ENCODE peak calls at places on chromosomes 5 and 9, in nine cellular contexts. E is lower leg skin, A is transverse colon, T is H1, X is Peyer's patch, D is stomach, N is suprapubic skin, V is right lobe of liver, F is A549. O is an unnamed sample.

GRCh38 chr5:111859533-111860270 is 102.7 kb upstream of the NREP start:
- DNase-seq in E (no peak), A (no peak), T (no peak), X (no peak), D (no peak), N (no peak), V (no peak), F (no peak), O (no peak)

GRCh38 chr5:53239301-53239990 is 129.9 kb upstream of the MOCS2 start:
- DNase-seq in E (no peak), A (no peak), T (no peak), X (no peak), D (no peak), N (no peak), V (no peak), F (no peak), O (no peak)

GRCh38 chr9:82152181-82152580 is 163.6 kb downstream of the SPATA31D1 start:
- DNase-seq in E (no peak), A (no peak), T (no peak), X (no peak), D (no peak), N (no peak), V (no peak), F (no peak), O (no peak)

GRCh38 chr9:117114768-117115167 is 300.1 kb downstream of the ASTN2 start:
- DNase-seq in E (no peak), A (no peak), T (no peak), X (no peak), D (no peak), N (no peak), V (no peak), F (no peak), O (no peak)

GRCh38 chr5:65866837-65867508 is 59.4 kb upstream of the ERBIN start:
- DNase-seq in E (no peak), A (no peak), T (no peak), X (no peak), D (no peak), N (no peak), V (no peak), F (no peak), O (no peak)

GRCh38 chr9:75918909-75919308 is 28.4 kb downstream of the PCSK5 start:
- DNase-seq in E (no peak), A (no peak), T (no peak), X (no peak), D (no peak), N (no peak), V (no peak), F (no peak), O (no peak)

GRCh38 chr9:98851730-98852462 is 44.4 kb downstream of the GALNT12 start:
- DNase-seq in E (no peak), A (no peak), T (no peak), X (no peak), D (no peak), N (no peak), V (no peak), F (no peak), O (no peak)

GRCh38 chr9:136943291-136944093 is 1.0 kb downstream of the FBXW5 start:
- DNase-seq in E (no peak), A (peak), T (no peak), X (peak), D (peak), N (peak), V (peak), F (peak), O (no peak)

GRCh38 chr5:68460147-68460760 is 244.7 kb downstream of the PIK3R1 start:
- DNase-seq in E (no peak), A (peak), T (no peak), X (peak), D (no peak), N (no peak), V (no peak), F (peak), O (no peak)

GRCh38 chr5:147472669-147473131 is 37.2 kb downstream of the DPYSL3 start:
- DNase-seq in E (no peak), A (no peak), T (no peak), X (no peak), D (no peak), N (no peak), V (no peak), F (no peak), O (no peak)

GRCh38 chr9:131714161-131714646 is 25.7 kb downstream of the RAPGEF1 start:
- DNase-seq in E (peak), A (no peak), T (no peak), X (no peak), D (peak), N (peak), V (no peak), F (no peak), O (no peak)
- TF ChIP-seq POLR2A in E (no peak), A (no peak), T (no peak), X (no peak), D (no peak), N (no peak), V (no peak), F (no peak), O (no peak)

DNA sequence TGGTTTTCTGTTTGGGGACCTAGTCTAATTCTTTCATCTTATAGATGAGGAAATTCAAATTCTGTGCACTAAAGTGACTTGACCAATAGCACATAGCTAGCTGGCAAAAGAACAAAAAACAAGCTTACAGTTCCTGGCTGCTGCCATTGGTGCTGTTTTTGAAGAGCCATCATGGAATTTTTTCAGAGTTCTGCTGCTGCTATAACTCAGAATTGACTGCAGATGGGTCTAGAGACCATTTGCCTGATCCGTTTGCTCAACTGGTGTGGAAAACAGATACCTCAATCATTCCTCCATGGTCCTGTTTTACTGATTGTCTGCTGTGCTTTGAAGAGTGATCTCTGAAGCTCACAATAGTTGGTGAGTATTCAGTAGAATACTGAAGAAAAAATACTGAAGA is 15.2 kb downstream of the FBXL7 start:
- DNase-seq in E (no peak), A (no peak), T (no peak), X (no peak), D (no peak), N (no peak), V (no peak), F (no peak), O (no peak)
- TF ChIP-seq POLR2A in E (no peak), A (no peak), T (no peak), X (no peak), D (no peak), N (no peak), V (no peak), F (no peak), O (no peak)

GRCh38 chr5:151215546-151215880 is 8.4 kb downstream of the CCDC69 start:
- DNase-seq in E (peak), A (no peak), T (no peak), X (no peak), D (no peak), N (no peak), V (no peak), F (no peak), O (no peak)

GRCh38 chr5:151212361-151212899 is 11.5 kb downstream of the CCDC69 start:
- DNase-seq in E (peak), A (no peak), T (no peak), X (no peak), D (no peak), N (no peak), V (peak), F (no peak), O (no peak)

GRCh38 chr5:151216781-151217180 is 7.1 kb downstream of the CCDC69 start:
- DNase-seq in E (no peak), A (no peak), T (no peak), X (peak), D (no peak), N (no peak), V (peak), F (no peak), O (no peak)

GRCh38 chr5:151214614-151215545 is 9.0 kb downstream of the CCDC69 start:
- DNase-seq in E (peak), A (peak), T (no peak), X (peak), D (no peak), N (peak), V (peak), F (no peak), O (no peak)

GRCh38 chr5:151213803-151214613 is 9.9 kb downstream of the CCDC69 start:
- DNase-seq in E (peak), A (peak), T (no peak), X (peak), D (peak), N (peak), V (peak), F (no peak), O (peak)
- TF ChIP-seq POLR2A in E (no peak), A (peak), T (peak), X (peak), D (no peak), N (no peak), V (peak), F (no peak), O (peak)

GRCh38 chr5:43467100-43467499 is 16.6 kb downstream of the TMEM267 start:
- DNase-seq in E (no peak), A (no peak), T (no peak), X (no peak), D (no peak), N (no peak), V (no peak), F (no peak), O (no peak)

GRCh38 chr5:43469671-43470396 is 13.8 kb downstream of the TMEM267 start:
- DNase-seq in E (no peak), A (no peak), T (no peak), X (no peak), D (no peak), N (no peak), V (no peak), F (no peak), O (no peak)
- TF ChIP-seq POLR2A in E (no peak), A (no peak), T (no peak), X (no peak), D (no peak), N (no peak), V (no peak), F (no peak), O (no peak)